ENCODE peak calls at places on chromosome 2, in five cellular contexts. One of them, this sample, is unnamed.

GRCh38 chr2:190413421-190413820 is 5.3 kb downstream of the MFSD6 start:
- DNase-seq in A549: no peak
- DNase-seq in uterus: no peak
- DNase-seq in sigmoid colon: no peak
- DNase-seq in GM23338: no peak
- DNase-seq in this sample: no peak

GRCh38 chr2:203591642-203592041 is 56.5 kb upstream of the RAPH1 start:
- DNase-seq in sigmoid colon: no peak
- DNase-seq in uterus: no peak
- DNase-seq in GM23338: no peak
- DNase-seq in A549: no peak
- DNase-seq in this sample: no peak

GRCh38 chr2:44793322-44793870 is 148.1 kb upstream of the SIX3 start:
- DNase-seq in GM23338: peak
- DNase-seq in uterus: no peak
- DNase-seq in sigmoid colon: no peak
- DNase-seq in A549: peak
- DNase-seq in this sample: no peak

GRCh38 chr2:98013407-98014042 is 17.8 kb upstream of the TMEM131 start:
- DNase-seq in GM23338: no peak
- DNase-seq in uterus: no peak
- DNase-seq in sigmoid colon: no peak
- DNase-seq in A549: no peak
- DNase-seq in this sample: no peak

GRCh38 chr2:37244017-37244416 is 12.6 kb downstream of the NDUFAF7 start:
- DNase-seq in uterus: no peak
- DNase-seq in A549: no peak
- DNase-seq in sigmoid colon: no peak
- DNase-seq in GM23338: no peak
- DNase-seq in this sample: no peak

GRCh38 chr2:216691210-216691741 is 4.1 kb downstream of the IGFBP5 start:
- DNase-seq in sigmoid colon: peak
- DNase-seq in A549: no peak
- DNase-seq in uterus: peak
- DNase-seq in GM23338: peak
- DNase-seq in this sample: peak

GRCh38 chr2:160251566-160251965 is 51.5 kb upstream of the ITGB6 start:
- DNase-seq in A549: no peak
- DNase-seq in sigmoid colon: no peak
- DNase-seq in GM23338: no peak
- DNase-seq in uterus: no peak
- DNase-seq in this sample: no peak

GRCh38 chr2:191246820-191247380 is 1.7 kb downstream of the MYO1B start:
- DNase-seq in GM23338: no peak
- DNase-seq in uterus: no peak
- DNase-seq in sigmoid colon: no peak
- DNase-seq in A549: no peak
- DNase-seq in this sample: no peak

GRCh38 chr2:48423376-48423775 is 106.6 kb upstream of the STON1 start:
- DNase-seq in A549: peak
- DNase-seq in GM23338: no peak
- DNase-seq in sigmoid colon: no peak
- DNase-seq in uterus: no peak
- DNase-seq in this sample: no peak

GRCh38 chr2:99317156-99317872 is 16.3 kb upstream of the LYG1 start:
- DNase-seq in GM23338: no peak
- DNase-seq in A549: no peak
- DNase-seq in sigmoid colon: no peak
- DNase-seq in uterus: no peak
- DNase-seq in this sample: no peak

GRCh38 chr2:165793161-165793778 is 777 bp downstream of the GALNT3 start:
- DNase-seq in sigmoid colon: no peak
- DNase-seq in GM23338: peak
- DNase-seq in uterus: no peak
- DNase-seq in A549: no peak
- DNase-seq in this sample: no peak

GRCh38 chr2:101307503-101307902 is 998 bp downstream of the RNF149 start:
- DNase-seq in GM23338: no peak
- DNase-seq in uterus: no peak
- DNase-seq in A549: no peak
- DNase-seq in sigmoid colon: no peak
- DNase-seq in this sample: no peak

GRCh38 chr2:146818122-146818521 is 1026.7 kb upstream of the ACVR2A start:
- DNase-seq in sigmoid colon: no peak
- DNase-seq in GM23338: no peak
- DNase-seq in uterus: no peak
- DNase-seq in A549: no peak
- DNase-seq in this sample: no peak

GRCh38 chr2:238046871-238047270 is 13.9 kb upstream of the SCLY start:
- DNase-seq in sigmoid colon: no peak
- DNase-seq in GM23338: no peak
- DNase-seq in uterus: no peak
- DNase-seq in A549: no peak
- DNase-seq in this sample: no peak

GRCh38 chr2:164150601-164151000 is 414.8 kb upstream of the FIGN start:
- DNase-seq in uterus: no peak
- DNase-seq in A549: no peak
- DNase-seq in GM23338: no peak
- DNase-seq in sigmoid colon: no peak
- DNase-seq in this sample: no peak

GRCh38 chr2:19332503-19332902 is 25.9 kb downstream of the OSR1 start:
- DNase-seq in uterus: no peak
- DNase-seq in GM23338: no peak
- DNase-seq in sigmoid colon: no peak
- DNase-seq in A549: no peak
- DNase-seq in this sample: no peak

GRCh38 chr2:69272803-69273471 is 114.1 kb downstream of the GFPT1 start:
- DNase-seq in GM23338: peak
- DNase-seq in A549: no peak
- DNase-seq in uterus: no peak
- DNase-seq in sigmoid colon: no peak
- DNase-seq in this sample: no peak

GRCh38 chr2:97664636-97664970 is 759 bp upstream of the ACTR1B start:
- DNase-seq in GM23338: peak
- DNase-seq in A549: peak
- DNase-seq in sigmoid colon: no peak
- DNase-seq in uterus: no peak
- DNase-seq in this sample: no peak

GRCh38 chr2:149313512-149313972 is 16.8 kb upstream of the LYPD6 start:
- DNase-seq in A549: peak
- DNase-seq in GM23338: peak
- DNase-seq in sigmoid colon: no peak
- DNase-seq in uterus: peak
- DNase-seq in this sample: no peak

GRCh38 chr2:230816735-230817134 is 48.0 kb upstream of the ITM2C start:
- DNase-seq in uterus: no peak
- DNase-seq in A549: no peak
- DNase-seq in GM23338: no peak
- DNase-seq in sigmoid colon: no peak
- DNase-seq in this sample: no peak

GRCh38 chr2:226002438-226002837 is 602.9 kb downstream of the NYAP2 start:
- DNase-seq in A549: peak
- DNase-seq in sigmoid colon: no peak
- DNase-seq in GM23338: peak
- DNase-seq in uterus: peak
- DNase-seq in this sample: no peak

GRCh38 chr2:166331468-166331867 is 44.3 kb downstream of the SCN9A start:
- DNase-seq in sigmoid colon: no peak
- DNase-seq in uterus: no peak
- DNase-seq in A549: no peak
- DNase-seq in GM23338: no peak
- DNase-seq in this sample: no peak

GRCh38 chr2:120669121-120669952 is 66.3 kb upstream of the GLI2 start:
- DNase-seq in GM23338: peak
- DNase-seq in A549: peak
- DNase-seq in sigmoid colon: peak
- DNase-seq in uterus: no peak
- DNase-seq in this sample: peak

DNA sequence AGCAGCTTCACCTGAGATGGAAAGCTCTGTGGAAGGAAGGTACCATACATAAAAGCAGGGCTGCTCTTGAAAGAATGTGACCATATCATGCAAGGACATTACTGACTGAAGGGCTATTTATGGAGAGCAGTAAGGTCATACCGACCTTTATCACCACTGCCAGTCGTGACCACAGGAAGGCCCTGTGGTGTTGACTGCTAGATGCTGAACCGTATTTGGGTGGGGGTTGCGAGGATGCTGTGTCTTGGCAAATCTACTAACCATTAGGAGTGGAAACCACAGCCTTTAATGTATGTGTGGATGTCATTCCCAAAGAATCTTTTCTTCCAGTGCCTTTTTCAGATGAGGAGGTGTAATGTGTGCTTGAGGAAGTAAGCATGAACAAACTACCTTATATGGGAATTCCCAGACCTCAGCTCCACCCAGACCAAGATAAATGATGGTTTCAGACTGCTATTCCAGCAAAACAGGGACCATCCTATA is 60.8 kb downstream of the LIMS1 start:
- DNase-seq in GM23338: no peak
- DNase-seq in A549: peak
- DNase-seq in sigmoid colon: no peak
- DNase-seq in uterus: no peak
- DNase-seq in this sample: no peak
- H3K4me3 ChIP-seq in GM23338: no peak
- H3K4me3 ChIP-seq in A549: no peak
- H3K4me3 ChIP-seq in sigmoid colon: no peak
- H3K4me3 ChIP-seq in uterus: no peak
- H3K4me3 ChIP-seq in this sample: no peak

DNA sequence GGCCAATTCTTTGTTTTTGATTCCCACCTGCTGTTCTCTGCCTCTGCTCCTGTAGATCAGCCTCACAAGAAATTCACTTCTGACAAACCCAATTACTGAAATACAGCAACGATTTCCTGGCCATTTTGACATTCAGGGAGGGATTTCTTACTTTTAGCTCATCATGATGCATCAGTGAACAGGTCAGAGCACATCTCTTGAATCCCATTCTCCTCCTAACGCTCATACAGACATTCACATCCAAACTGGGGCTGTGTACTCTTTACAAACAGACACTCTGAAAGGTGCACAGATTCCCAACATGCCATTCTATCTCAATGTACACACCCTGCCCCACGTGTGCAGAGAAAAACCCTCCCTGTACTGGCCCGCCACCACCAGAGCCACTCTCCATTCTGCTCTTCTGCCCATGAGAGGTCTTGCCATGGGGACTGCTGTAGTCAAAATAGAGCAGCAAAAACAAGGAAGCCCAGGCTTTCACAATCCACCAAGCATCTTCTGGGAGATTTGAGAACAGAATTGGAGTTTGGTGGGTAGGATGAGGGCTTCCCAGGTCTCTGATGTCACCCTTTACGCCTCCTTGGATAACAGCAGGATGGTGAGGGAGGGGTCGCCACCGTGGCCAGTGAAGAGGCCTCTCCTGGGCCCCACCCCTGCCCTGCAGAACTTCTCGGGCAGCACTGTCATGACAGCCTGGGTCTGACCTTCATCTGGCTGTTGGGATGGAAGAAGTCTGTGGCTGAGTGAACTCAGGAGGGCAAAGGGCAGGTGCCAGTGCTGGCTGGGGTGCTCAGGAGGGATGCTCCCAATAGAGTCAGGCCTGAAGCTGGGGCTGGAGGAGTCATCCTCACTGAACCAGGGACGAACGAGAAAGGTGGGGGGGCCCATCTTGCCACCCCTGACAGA is 41.9 kb upstream of the ZFP36L2 start:
- DNase-seq in sigmoid colon: peak
- DNase-seq in GM23338: no peak
- DNase-seq in A549: no peak
- DNase-seq in uterus: no peak
- DNase-seq in this sample: no peak
- H3K4me3 ChIP-seq in sigmoid colon: no peak
- H3K4me3 ChIP-seq in GM23338: no peak
- H3K4me3 ChIP-seq in A549: no peak
- H3K4me3 ChIP-seq in uterus: no peak
- H3K4me3 ChIP-seq in this sample: no peak

GRCh38 chr2:11156396-11157075 is 1.3 kb downstream of the SLC66A3 start:
- DNase-seq in A549: no peak
- DNase-seq in sigmoid colon: no peak
- DNase-seq in uterus: no peak
- DNase-seq in GM23338: no peak
- DNase-seq in this sample: peak
- H3K4me3 ChIP-seq in A549: peak
- H3K4me3 ChIP-seq in sigmoid colon: peak
- H3K4me3 ChIP-seq in uterus: peak
- H3K4me3 ChIP-seq in GM23338: peak
- H3K4me3 ChIP-seq in this sample: no peak

GRCh38 chr2:215432759-215433594 is 2.9 kb downstream of the FN1 start:
- DNase-seq in uterus: no peak
- DNase-seq in GM23338: no peak
- DNase-seq in sigmoid colon: no peak
- DNase-seq in A549: no peak
- DNase-seq in this sample: no peak
- H3K4me3 ChIP-seq in uterus: no peak
- H3K4me3 ChIP-seq in GM23338: no peak
- H3K4me3 ChIP-seq in sigmoid colon: peak
- H3K4me3 ChIP-seq in A549: peak
- H3K4me3 ChIP-seq in this sample: no peak

GRCh38 chr2:129751409-129751808 is 228.1 kb upstream of the RAB6C start:
- DNase-seq in uterus: no peak
- DNase-seq in sigmoid colon: no peak
- DNase-seq in GM23338: no peak
- DNase-seq in A549: no peak
- DNase-seq in this sample: no peak
- H3K4me3 ChIP-seq in uterus: no peak
- H3K4me3 ChIP-seq in sigmoid colon: no peak
- H3K4me3 ChIP-seq in GM23338: no peak
- H3K4me3 ChIP-seq in A549: no peak
- H3K4me3 ChIP-seq in this sample: no peak

GRCh38 chr2:235536711-235537110 is 42.9 kb downstream of the AGAP1 start:
- DNase-seq in sigmoid colon: no peak
- DNase-seq in GM23338: no peak
- DNase-seq in uterus: no peak
- DNase-seq in A549: no peak
- DNase-seq in this sample: no peak

GRCh38 chr2:235533616-235534385 is 40.0 kb downstream of the AGAP1 start:
- DNase-seq in uterus: no peak
- DNase-seq in GM23338: no peak
- DNase-seq in A549: no peak
- DNase-seq in sigmoid colon: no peak
- DNase-seq in this sample: peak

GRCh38 chr2:235537186-235537585 is 43.3 kb downstream of the AGAP1 start:
- DNase-seq in A549: no peak
- DNase-seq in uterus: no peak
- DNase-seq in GM23338: no peak
- DNase-seq in sigmoid colon: no peak
- DNase-seq in this sample: peak

GRCh38 chr2:235534608-235535422 is 41.0 kb downstream of the AGAP1 start:
- DNase-seq in uterus: no peak
- DNase-seq in A549: no peak
- DNase-seq in sigmoid colon: no peak
- DNase-seq in GM23338: no peak
- DNase-seq in this sample: peak

GRCh38 chr2:235535423-235536130 is 41.7 kb downstream of the AGAP1 start:
- DNase-seq in sigmoid colon: no peak
- DNase-seq in GM23338: no peak
- DNase-seq in uterus: no peak
- DNase-seq in A549: no peak
- DNase-seq in this sample: peak
- H3K4me3 ChIP-seq in sigmoid colon: no peak
- H3K4me3 ChIP-seq in GM23338: no peak
- H3K4me3 ChIP-seq in uterus: no peak
- H3K4me3 ChIP-seq in A549: no peak
- H3K4me3 ChIP-seq in this sample: no peak